ENCODE peak calls at places on chromosomes 1 and 21, in nine cellular contexts. D is hepatocyte, C is A549, J is fibroblast of lung, H is psoas muscle, B is heart left ventricle, O is lower lobe of right lung, X is ovary, S is left ventricle myocardium inferior. W is an unnamed sample. For H3K4me1, the result is how much of the 10 kb centered on the place peaks cover.

GRCh38 chr1:55507578-55507931 is 292.4 kb upstream of the USP24 start:
- DNase-seq in D (no peak), C (peak), J (no peak), H (no peak), B (no peak), O (no peak), X (no peak), S (no peak), W (no peak)

GRCh38 chr1:55275976-55276375 is 60.8 kb upstream of the USP24 start:
- DNase-seq in D (no peak), C (no peak), J (no peak), H (no peak), B (no peak), O (no peak), X (no peak), S (no peak), W (no peak)

GRCh38 chr1:9724706-9725476 is 73.4 kb downstream of the PIK3CD start:
- DNase-seq in D (peak), C (peak), J (peak), H (no peak), B (no peak), O (peak), X (no peak), S (peak), W (peak)

GRCh38 chr21:41557884-41558283 is 49.9 kb upstream of the TMPRSS2 start:
- DNase-seq in D (no peak), C (no peak), J (no peak), H (no peak), B (no peak), O (no peak), X (no peak), S (no peak), W (no peak)

GRCh38 chr1:243848165-243849088 is 1.6 kb downstream of the AKT3 start:
- DNase-seq in D (no peak), C (no peak), J (no peak), H (no peak), B (no peak), O (no peak), X (no peak), S (no peak), W (no peak)

GRCh38 chr1:109740615-109741373 is at the start of gene GSTM3:
- DNase-seq in D (no peak), C (no peak), J (no peak), H (no peak), B (no peak), O (no peak), X (no peak), S (no peak), W (no peak)

GRCh38 chr1:231636157-231636556 is 9.6 kb downstream of the DISC1 start:
- DNase-seq in D (peak), C (no peak), J (peak), H (no peak), B (no peak), O (no peak), X (no peak), S (no peak), W (no peak)

GRCh38 chr1:228983661-228984060 is 248.4 kb downstream of the RHOU start:
- DNase-seq in D (no peak), C (no peak), J (no peak), H (no peak), B (no peak), O (no peak), X (no peak), S (no peak), W (no peak)

GRCh38 chr1:18137759-18138345 is 30.3 kb downstream of the IGSF21 start:
- DNase-seq in D (no peak), C (no peak), J (no peak), H (no peak), B (no peak), O (no peak), X (no peak), S (no peak), W (no peak)

DNA sequence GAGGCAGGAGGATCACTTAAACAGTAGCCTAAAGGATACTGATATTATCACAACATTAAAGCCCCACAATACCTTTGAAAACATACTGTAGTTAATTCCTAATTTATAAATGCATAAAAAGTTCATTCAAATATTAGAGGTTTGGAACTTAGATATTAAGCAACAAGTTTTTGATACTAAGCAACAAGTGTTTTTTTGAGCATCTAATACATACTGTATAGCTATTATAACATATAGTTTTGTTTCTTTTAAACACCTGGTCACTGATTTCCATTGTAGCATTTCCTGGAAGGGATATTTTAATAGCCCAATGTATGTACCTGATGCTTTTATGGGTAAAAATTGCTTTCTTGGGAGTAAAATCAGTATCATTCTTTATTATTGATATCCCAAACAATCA is 4.5 kb downstream of the UHMK1 start:
- DNase-seq in D (no peak), C (no peak), J (no peak), H (no peak), B (no peak), O (no peak), X (no peak), S (no peak), W (no peak)
- H3K27ac ChIP-seq in D (no peak), C (no peak), J (peak), H (no peak), B (no peak), O (no peak), X (no peak), S (no peak), W (no peak)

GRCh38 chr1:227948493-227949260 is 945 bp upstream of the WNT9A start:
- DNase-seq in D (no peak), C (peak), J (no peak), H (peak), B (peak), O (peak), X (no peak), S (no peak), W (no peak)
- H3K4me1 ChIP-seq in D (under half), C (under half), J (under half), H (under half), B (under half), O (under half), X (under half), S (under half), W (under half)

DNA sequence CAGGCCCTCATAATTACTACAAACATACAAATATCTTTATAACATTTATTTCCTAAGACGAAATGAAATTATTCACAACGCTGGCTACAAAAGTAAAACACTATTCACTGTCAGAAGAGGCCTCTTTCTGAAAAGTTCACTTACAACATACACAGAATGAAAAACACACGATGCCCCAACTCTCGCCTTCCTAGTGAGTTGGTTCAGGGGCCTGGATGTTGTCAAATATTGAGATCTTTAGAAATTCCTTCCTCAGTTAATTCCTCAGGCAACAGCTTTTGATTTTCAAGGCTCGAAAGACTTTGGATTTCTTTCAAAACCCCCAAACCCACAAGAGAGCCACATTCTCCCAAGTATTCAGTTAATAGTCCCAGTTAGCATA is 14.2 kb upstream of the KCNE1 start:
- DNase-seq in D (no peak), C (no peak), J (no peak), H (no peak), B (no peak), O (no peak), X (no peak), S (no peak), W (no peak)
- H3K4me3 ChIP-seq in D (peak), C (peak), J (peak), H (peak), B (peak), O (peak), X (peak), S (peak), W (peak)

GRCh38 chr21:16579538-16579937 is 849.8 kb downstream of the USP25 start:
- DNase-seq in D (peak), C (no peak), J (peak), H (no peak), B (no peak), O (no peak), X (no peak), S (no peak), W (no peak)
- H3K27ac ChIP-seq in D (peak), C (no peak), J (no peak), H (no peak), B (peak), O (no peak), X (no peak), S (peak), W (peak)

DNA sequence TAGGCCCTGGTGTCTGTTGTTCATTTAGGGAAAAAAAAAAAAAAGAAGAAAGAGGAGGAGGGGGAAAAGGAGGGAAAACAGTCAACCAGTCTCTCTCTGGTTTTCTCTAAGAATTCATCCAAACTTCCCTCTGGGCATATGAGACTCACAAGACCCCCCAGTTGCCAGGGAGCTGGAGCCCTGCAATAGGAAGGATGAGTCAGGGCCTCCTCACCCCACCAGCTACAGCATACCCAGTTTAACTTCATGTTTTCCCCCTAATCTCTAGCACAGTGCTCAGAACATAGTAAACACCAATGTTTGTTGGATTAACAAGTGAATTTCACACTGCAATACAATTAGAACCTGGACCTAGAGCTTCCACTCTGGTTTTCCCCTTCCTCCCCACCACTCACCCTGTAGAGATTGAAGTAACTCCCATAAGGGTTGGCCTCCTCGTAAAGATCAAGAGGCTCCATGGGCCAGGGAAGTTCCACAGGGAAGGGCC is 7.8 kb downstream of the F11R start:
- DNase-seq in D (no peak), C (no peak), J (no peak), H (no peak), B (no peak), O (no peak), X (no peak), S (no peak), W (no peak)
- H3K4me1 ChIP-seq in D (half or more), C (half or more), J (under half), H (under half), B (under half), O (half or more), X (under half), S (under half), W (under half)

GRCh38 chr21:44959376-44960091 is 19.7 kb downstream of the SLX9 start:
- DNase-seq in D (no peak), C (no peak), J (no peak), H (peak), B (no peak), O (peak), X (no peak), S (peak), W (no peak)
- H3K4me3 ChIP-seq in D (no peak), C (no peak), J (no peak), H (peak), B (peak), O (no peak), X (no peak), S (peak), W (no peak)

GRCh38 chr1:237583270-237583669 is 307.5 kb downstream of the ZP4 start:
- DNase-seq in D (no peak), C (no peak), J (no peak), H (no peak), B (no peak), O (no peak), X (no peak), S (no peak), W (no peak)
- H3K27ac ChIP-seq in D (no peak), C (no peak), J (no peak), H (no peak), B (no peak), O (no peak), X (no peak), S (no peak), W (no peak)

GRCh38 chr1:32266926-32267645 is 16.0 kb downstream of the LCK start:
- DNase-seq in D (no peak), C (no peak), J (peak), H (no peak), B (no peak), O (no peak), X (no peak), S (no peak), W (no peak)

GRCh38 chr1:32269744-32270143 is 18.7 kb downstream of the LCK start:
- DNase-seq in D (no peak), C (no peak), J (no peak), H (no peak), B (no peak), O (no peak), X (no peak), S (no peak), W (no peak)

GRCh38 chr1:32265846-32266245 is 14.8 kb downstream of the LCK start:
- DNase-seq in D (no peak), C (no peak), J (no peak), H (no peak), B (no peak), O (no peak), X (no peak), S (no peak), W (no peak)

GRCh38 chr1:32263744-32264143 is 12.7 kb downstream of the LCK start:
- DNase-seq in D (no peak), C (no peak), J (no peak), H (no peak), B (no peak), O (no peak), X (no peak), S (no peak), W (no peak)
- H3K4me1 ChIP-seq in D (under half), C (under half), J (under half), H (under half), B (under half), O (under half), X (under half), S (under half), W (under half)

DNA sequence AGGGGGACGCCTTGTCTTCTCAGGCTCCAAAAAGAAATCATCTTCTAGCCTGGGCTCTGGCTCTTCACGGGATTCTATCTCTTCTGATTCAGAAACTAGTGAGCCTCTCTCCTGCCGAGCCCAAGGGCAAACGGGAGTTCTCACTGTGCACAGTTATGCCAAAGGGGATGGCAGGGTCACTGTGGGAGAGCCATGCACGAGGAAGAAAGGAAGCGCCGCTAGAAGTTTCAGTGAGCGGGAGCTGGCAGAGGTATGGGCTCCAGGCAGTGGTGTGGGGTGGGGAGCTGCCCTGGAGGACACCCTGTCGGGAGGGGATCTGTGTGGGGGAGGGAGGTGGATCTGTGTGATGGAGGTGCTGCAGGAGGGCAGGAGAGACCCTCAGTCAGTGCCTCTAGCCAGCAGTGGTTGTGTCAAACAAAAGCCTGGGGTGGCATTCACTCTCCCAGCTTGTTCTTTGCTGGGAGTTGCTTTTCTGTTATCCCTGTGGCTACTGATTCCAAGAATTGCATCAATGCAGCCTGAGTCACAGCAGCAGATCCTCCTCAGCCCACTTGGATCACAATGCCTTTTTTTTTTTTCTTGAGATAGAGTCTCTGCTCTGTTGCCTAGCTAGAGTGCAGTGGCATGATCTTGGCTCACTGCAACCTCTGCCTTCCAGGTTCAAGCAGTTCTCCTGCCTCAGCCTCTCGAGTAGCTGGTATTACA is 21.8 kb downstream of the KDM4A start:
- DNase-seq in D (no peak), C (no peak), J (peak), H (no peak), B (no peak), O (no peak), X (no peak), S (no peak), W (no peak)
- H3K4me3 ChIP-seq in D (no peak), C (no peak), J (no peak), H (no peak), B (no peak), O (no peak), X (no peak), S (no peak), W (no peak)

GRCh38 chr1:205300149-205300548 is 21.4 kb downstream of the NUAK2 start:
- DNase-seq in D (no peak), C (no peak), J (no peak), H (no peak), B (no peak), O (no peak), X (no peak), S (no peak), W (no peak)
- H3K27ac ChIP-seq in D (peak), C (peak), J (peak), H (no peak), B (no peak), O (peak), X (no peak), S (no peak), W (no peak)

W was measured in testis.